ENCODE peak calls at places on chromosomes 3 and 15, in eight cellular contexts. W, V, M, G, Y, Z, J and P are unnamed samples.

GRCh38 chr3:79018671-79019136 is 749.1 kb downstream of the ROBO1 start:
- DNase-seq in W (no peak), V (no peak), M (no peak), G (peak; percentile 48), Y (peak; percentile 64), Z (peak; percentile 59), J (peak; percentile 89), P (peak; percentile 79)

GRCh38 chr3:119676020-119676419 is 1.2 kb downstream of the COX17 start:
- DNase-seq in W (no peak), V (no peak), M (no peak), G (no peak), Y (no peak), Z (no peak), J (no peak), P (no peak)

GRCh38 chr3:185582871-185583270 is 3.2 kb upstream of the SENP2 start:
- DNase-seq in W (no peak), V (no peak), M (no peak), G (no peak), Y (no peak), Z (no peak), J (peak; percentile 11), P (no peak)

GRCh38 chr15:90665288-90666134 is 51.6 kb upstream of the BLM start:
- DNase-seq in W (no peak), V (peak; percentile 41), M (peak; percentile 79), G (no peak), Y (peak; percentile 58), Z (peak; percentile 38), J (peak; percentile 86), P (peak; percentile 63)

GRCh38 chr15:32718822-32719716 is 1.3 kb downstream of the GREM1 start:
- DNase-seq in W (no peak), V (no peak), M (no peak), G (peak; percentile 3), Y (no peak), Z (no peak), J (peak; percentile 50), P (peak; percentile 24)

GRCh38 chr3:157040456-157040855 is 119.5 kb downstream of the CCNL1 start:
- DNase-seq in W (no peak), V (no peak), M (no peak), G (no peak), Y (no peak), Z (peak; percentile 16), J (no peak), P (no peak)

GRCh38 chr15:34161329-34161953 is 48.5 kb downstream of the KATNBL1 start:
- DNase-seq in W (no peak), V (peak; percentile 26), M (peak; percentile 19), G (no peak), Y (peak; percentile 11), Z (peak; percentile 3), J (no peak), P (peak; percentile 36)

GRCh38 chr3:45968706-45969105 is 25.4 kb downstream of the CXCR6 start:
- DNase-seq in W (no peak), V (no peak), M (no peak), G (no peak), Y (peak; percentile 77), Z (peak; percentile 66), J (peak; percentile 82), P (peak; percentile 53)

DNA sequence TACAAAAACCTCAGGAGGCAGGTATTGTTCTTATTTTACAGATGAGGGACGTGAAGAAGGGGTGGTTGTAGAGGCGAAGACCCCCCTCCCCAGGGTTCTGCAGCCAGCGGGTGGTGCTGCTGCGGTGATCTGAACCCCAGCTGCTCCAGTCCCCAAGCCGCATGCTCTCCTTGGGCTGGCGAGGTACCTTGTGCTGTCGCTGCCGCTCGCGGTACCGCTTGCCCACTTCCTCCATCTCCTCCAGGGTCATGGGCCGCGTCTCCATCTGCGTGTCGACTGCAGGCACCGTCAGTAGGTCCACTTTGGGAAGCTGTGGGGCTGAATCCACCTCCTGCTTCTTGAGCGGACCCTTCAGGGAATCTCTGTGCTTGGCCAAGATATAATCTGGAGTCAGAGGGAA is 17.5 kb downstream of the EFCAB12 start:
- DNase-seq in W (no peak), V (no peak), M (no peak), G (no peak), Y (no peak), Z (no peak), J (no peak), P (no peak)
- TF ChIP-seq CTCF in W (no peak), V (no peak), M (no peak), G (no peak), Y (no peak), Z (no peak), J (no peak), P (no peak)

GRCh38 chr15:91974321-91974720 is 120.8 kb downstream of the SLCO3A1 start:
- DNase-seq in W (no peak), V (no peak), M (no peak), G (no peak), Y (no peak), Z (no peak), J (no peak), P (peak; percentile 76)

GRCh38 chr15:91970142-91970541 is 116.6 kb downstream of the SLCO3A1 start:
- DNase-seq in W (no peak), V (no peak), M (peak; percentile 6), G (no peak), Y (peak; percentile 60), Z (no peak), J (peak; percentile 46), P (no peak)

GRCh38 chr15:91973481-91973880 is 120.0 kb downstream of the SLCO3A1 start:
- DNase-seq in W (no peak), V (no peak), M (no peak), G (no peak), Y (no peak), Z (no peak), J (no peak), P (peak; percentile 86)

GRCh38 chr15:91980502-91981267 is 127.2 kb downstream of the SLCO3A1 start:
- DNase-seq in W (no peak), V (no peak), M (no peak), G (no peak), Y (no peak), Z (no peak), J (no peak), P (no peak)

DNA sequence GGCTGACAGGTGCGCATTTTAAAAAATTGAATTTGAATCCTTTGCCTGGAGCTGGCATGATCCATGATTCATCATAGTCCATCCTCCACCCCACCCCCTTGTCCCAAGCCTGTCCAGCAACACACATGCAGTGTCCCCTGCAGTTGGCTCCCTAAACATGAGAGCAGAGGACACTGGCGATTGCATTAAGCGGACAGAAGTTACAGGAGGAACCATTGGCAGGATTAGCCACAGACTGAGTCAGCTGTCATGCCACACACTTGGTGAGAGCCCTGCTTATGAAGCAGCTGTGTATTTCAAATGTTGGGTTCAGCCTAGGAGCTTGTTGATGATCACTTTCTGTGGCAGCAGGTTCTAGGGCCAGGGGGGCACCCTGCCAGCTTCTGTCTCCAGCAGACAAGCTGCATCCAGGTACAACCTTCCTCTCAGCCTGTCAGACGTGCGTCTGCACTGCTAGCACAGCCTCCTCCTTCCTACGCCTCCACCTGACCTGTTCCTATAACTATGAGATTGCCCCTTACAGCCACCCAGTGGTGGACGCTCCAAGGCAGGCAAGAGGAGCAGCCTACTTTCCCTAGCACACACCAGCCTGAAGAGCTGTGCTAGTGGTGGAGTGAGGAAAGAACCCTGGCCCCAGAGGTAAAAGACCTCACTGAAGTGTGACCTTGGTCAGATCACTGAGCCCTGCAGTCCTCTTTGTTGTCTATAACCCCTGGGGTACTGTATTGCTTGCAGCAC is 121.9 kb downstream of the SLCO3A1 start:
- DNase-seq in W (no peak), V (no peak), M (peak; percentile 33), G (no peak), Y (no peak), Z (no peak), J (no peak), P (no peak)
- TF ChIP-seq CTCF in W (no peak), V (no peak), M (no peak), G (no peak), Y (no peak), Z (no peak), J (no peak), P (no peak)

GRCh38 chr3:25469609-25470008 is 41.5 kb downstream of the RARB start:
- DNase-seq in W (no peak), V (no peak), M (no peak), G (no peak), Y (no peak), Z (no peak), J (no peak), P (no peak)

GRCh38 chr3:25471081-25471768 is 43.2 kb downstream of the RARB start:
- DNase-seq in W (no peak), V (no peak), M (no peak), G (no peak), Y (peak; percentile 19), Z (peak; percentile 56), J (no peak), P (no peak)

GRCh38 chr3:25472153-25472552 is 44.1 kb downstream of the RARB start:
- DNase-seq in W (no peak), V (no peak), M (peak; percentile 23), G (no peak), Y (no peak), Z (no peak), J (no peak), P (no peak)

GRCh38 chr3:25465266-25465860 is 37.3 kb downstream of the RARB start:
- DNase-seq in W (no peak), V (no peak), M (no peak), G (no peak), Y (no peak), Z (no peak), J (no peak), P (no peak)

DNA sequence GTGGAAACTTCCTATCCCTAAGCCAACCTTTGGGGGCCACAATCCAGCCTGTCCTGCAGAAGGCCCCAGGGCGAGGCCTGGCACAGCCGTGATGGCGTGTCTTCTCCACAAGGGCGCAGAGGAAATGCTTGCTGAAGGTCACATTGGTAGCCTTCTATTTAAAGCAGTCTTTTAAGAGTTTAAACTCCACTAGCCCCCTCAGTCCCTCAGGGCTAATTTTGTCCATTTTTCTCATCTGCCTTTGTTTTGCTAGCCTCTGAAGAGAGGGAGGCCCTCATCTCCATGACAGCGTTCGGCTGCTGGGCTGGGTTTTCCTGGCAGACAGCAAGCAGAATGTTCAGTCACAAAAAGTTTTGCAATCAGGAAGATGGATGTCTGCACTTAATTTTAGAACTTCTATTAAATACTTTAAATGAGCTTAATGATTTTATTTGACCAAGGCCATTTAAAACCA is 40.8 kb downstream of the RARB start:
- DNase-seq in W (peak; percentile 72), V (no peak), M (no peak), G (peak; percentile 51), Y (no peak), Z (peak; percentile 64), J (peak; percentile 77), P (peak; percentile 21)
- TF ChIP-seq CTCF in W (peak; percentile 22), V (no peak), M (no peak), G (peak; percentile 53), Y (no peak), Z (peak; percentile 4), J (peak; percentile 8), P (peak; percentile 21)

GRCh38 chr3:19029837-19030835 is 118.2 kb upstream of the KCNH8 start:
- DNase-seq in W (no peak), V (no peak), M (peak; percentile 13), G (no peak), Y (no peak), Z (no peak), J (no peak), P (peak; percentile 12)

GRCh38 chr3:19022546-19022945 is 125.8 kb upstream of the KCNH8 start:
- DNase-seq in W (no peak), V (no peak), M (no peak), G (no peak), Y (no peak), Z (no peak), J (no peak), P (no peak)

DNA sequence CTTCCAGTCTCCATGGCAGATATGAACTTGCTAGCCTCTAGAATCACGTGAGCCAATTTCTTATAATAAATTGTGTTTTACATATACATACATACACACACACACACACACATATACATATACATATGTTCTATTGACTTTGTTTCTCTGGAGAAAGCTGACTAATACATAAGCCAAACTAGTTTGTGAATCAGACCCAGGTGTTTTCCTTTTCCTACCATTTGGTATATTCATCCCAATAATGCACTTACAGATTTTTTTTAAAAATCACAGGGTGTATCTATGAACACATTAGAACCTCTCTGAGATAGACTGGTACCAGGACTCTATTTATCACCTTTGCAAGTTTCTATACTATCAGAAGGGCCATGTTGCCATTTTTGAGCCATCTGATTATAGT is 122.9 kb upstream of the KCNH8 start:
- DNase-seq in W (no peak), V (no peak), M (no peak), G (no peak), Y (no peak), Z (no peak), J (no peak), P (peak; percentile 9)
- TF ChIP-seq CTCF in W (no peak), V (no peak), M (no peak), G (no peak), Y (no peak), Z (no peak), J (no peak), P (no peak)